ENCODE peak calls at places on chromosomes 4 and X, in five cellular contexts. One of them, this sample, is unnamed.

GRCh38 chrX:153974003-153974725 is 1.6 kb downstream of the TMEM187 start:
- DNase-seq in coronary artery: no peak
- DNase-seq in right lobe of liver: no peak
- DNase-seq in suprapubic skin: no peak
- DNase-seq in A673: no peak
- DNase-seq in this sample: peak; percentile 84

GRCh38 chr4:158169931-158170690 is 2.7 kb downstream of the GASK1B start:
- DNase-seq in coronary artery: no peak
- DNase-seq in right lobe of liver: no peak
- DNase-seq in suprapubic skin: no peak
- DNase-seq in A673: peak; percentile 69
- DNase-seq in this sample: no peak

GRCh38 chrX:38754102-38754790 is 47.0 kb upstream of the MID1IP1 start:
- DNase-seq in coronary artery: no peak
- DNase-seq in right lobe of liver: no peak
- DNase-seq in suprapubic skin: no peak
- DNase-seq in A673: peak; percentile 44
- DNase-seq in this sample: peak; percentile 16

GRCh38 chr4:24477919-24478318 is 106.4 kb downstream of the DHX15 start:
- DNase-seq in coronary artery: no peak
- DNase-seq in right lobe of liver: no peak
- DNase-seq in suprapubic skin: no peak
- DNase-seq in A673: peak; percentile 68
- DNase-seq in this sample: no peak

GRCh38 chr4:156941940-156942548 is 29.6 kb downstream of the PDGFC start:
- DNase-seq in coronary artery: peak; percentile 81
- DNase-seq in right lobe of liver: no peak
- DNase-seq in suprapubic skin: no peak
- DNase-seq in A673: no peak
- DNase-seq in this sample: no peak

GRCh38 chr4:26290276-26290675 is 30.5 kb upstream of the RBPJ start:
- DNase-seq in coronary artery: no peak
- DNase-seq in right lobe of liver: no peak
- DNase-seq in suprapubic skin: no peak
- DNase-seq in A673: no peak
- DNase-seq in this sample: no peak

GRCh38 chr4:57187241-57187640 is 77.1 kb upstream of the IGFBP7 start:
- DNase-seq in coronary artery: no peak
- DNase-seq in right lobe of liver: no peak
- DNase-seq in suprapubic skin: no peak
- DNase-seq in A673: no peak
- DNase-seq in this sample: no peak

GRCh38 chr4:38957947-38958346 is 74.3 kb downstream of the TMEM156 start:
- DNase-seq in coronary artery: no peak
- DNase-seq in right lobe of liver: no peak
- DNase-seq in suprapubic skin: no peak
- DNase-seq in A673: no peak
- DNase-seq in this sample: no peak

GRCh38 chr4:156191382-156191781 is 237.7 kb upstream of the CTSO start:
- DNase-seq in coronary artery: no peak
- DNase-seq in right lobe of liver: no peak
- DNase-seq in suprapubic skin: no peak
- DNase-seq in A673: no peak
- DNase-seq in this sample: no peak

GRCh38 chr4:113116414-113117345 is 67.2 kb downstream of the ANK2 start:
- DNase-seq in coronary artery: no peak
- DNase-seq in right lobe of liver: no peak
- DNase-seq in suprapubic skin: no peak
- DNase-seq in A673: no peak
- DNase-seq in this sample: no peak

GRCh38 chr4:54149323-54149722 is 49.4 kb downstream of the GSX2 start:
- DNase-seq in coronary artery: no peak
- DNase-seq in right lobe of liver: no peak
- DNase-seq in suprapubic skin: no peak
- DNase-seq in A673: no peak
- DNase-seq in this sample: no peak

GRCh38 chr4:122966201-122966600 is 43.8 kb upstream of the NUDT6 start:
- DNase-seq in coronary artery: no peak
- DNase-seq in right lobe of liver: no peak
- DNase-seq in suprapubic skin: no peak
- DNase-seq in A673: no peak
- DNase-seq in this sample: no peak

GRCh38 chr4:125359363-125359762 is 44.6 kb downstream of the FAT4 start:
- DNase-seq in coronary artery: no peak
- DNase-seq in right lobe of liver: no peak
- DNase-seq in suprapubic skin: no peak
- DNase-seq in A673: no peak
- DNase-seq in this sample: no peak

GRCh38 chr4:176065365-176066249 is at the start of gene WDR17:
- DNase-seq in coronary artery: peak; percentile 89
- DNase-seq in right lobe of liver: peak; percentile 68
- DNase-seq in suprapubic skin: peak; percentile 86
- DNase-seq in A673: peak; percentile 94
- DNase-seq in this sample: peak; percentile 96

GRCh38 chrX:42175843-42176242 is 252.5 kb upstream of the CASK start:
- DNase-seq in coronary artery: no peak
- DNase-seq in right lobe of liver: no peak
- DNase-seq in suprapubic skin: no peak
- DNase-seq in A673: no peak
- DNase-seq in this sample: no peak

GRCh38 chr4:186727149-186727976 is 3.7 kb upstream of the FAT1 start:
- DNase-seq in coronary artery: no peak
- DNase-seq in right lobe of liver: no peak
- DNase-seq in suprapubic skin: no peak
- DNase-seq in A673: no peak
- DNase-seq in this sample: no peak

GRCh38 chrX:46791927-46792825 is 33.3 kb upstream of the SLC9A7 start:
- DNase-seq in coronary artery: no peak
- DNase-seq in right lobe of liver: no peak
- DNase-seq in suprapubic skin: no peak
- DNase-seq in A673: peak; percentile 82
- DNase-seq in this sample: peak; percentile 78

GRCh38 chr4:186904104-186904503 is 180.4 kb upstream of the FAT1 start:
- DNase-seq in coronary artery: no peak
- DNase-seq in right lobe of liver: no peak
- DNase-seq in suprapubic skin: no peak
- DNase-seq in A673: peak; percentile 64
- DNase-seq in this sample: no peak

GRCh38 chr4:11355224-11355623 is 73.5 kb downstream of the HS3ST1 start:
- DNase-seq in coronary artery: no peak
- DNase-seq in right lobe of liver: no peak
- DNase-seq in suprapubic skin: no peak
- DNase-seq in A673: no peak
- DNase-seq in this sample: no peak

GRCh38 chr4:158229768-158230167 is 19.5 kb downstream of the TMEM144 start:
- DNase-seq in coronary artery: no peak
- DNase-seq in right lobe of liver: no peak
- DNase-seq in suprapubic skin: no peak
- DNase-seq in A673: no peak
- DNase-seq in this sample: no peak

DNA sequence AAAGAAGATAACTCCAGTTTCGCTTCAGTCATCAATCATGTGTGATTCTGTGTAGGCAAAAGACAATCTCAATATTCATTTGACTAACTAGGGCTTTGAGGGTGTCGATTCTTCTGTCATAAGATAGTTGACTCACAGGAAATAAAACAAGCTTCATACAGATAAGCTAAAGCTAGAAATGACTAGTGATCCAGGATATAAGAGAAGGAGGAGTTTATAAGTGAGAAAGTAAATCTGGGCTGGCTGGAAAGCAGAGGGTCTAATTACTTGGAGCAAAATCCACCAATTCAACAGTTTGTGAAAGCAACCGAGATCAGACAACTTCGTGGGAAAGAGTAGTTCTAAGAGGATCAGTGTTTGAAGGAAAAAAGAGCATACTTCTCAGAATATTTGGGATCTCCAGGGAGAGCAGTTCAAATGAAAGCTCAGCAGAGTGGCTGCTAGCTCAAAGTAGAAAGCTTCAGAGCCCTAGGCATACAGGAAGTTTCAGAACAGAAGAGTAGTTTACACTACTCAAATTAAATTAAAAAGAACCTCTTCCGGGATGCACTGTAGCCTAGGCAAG is 429.3 kb downstream of the INPP4B start:
- DNase-seq in coronary artery: no peak
- DNase-seq in right lobe of liver: no peak
- DNase-seq in suprapubic skin: no peak
- DNase-seq in A673: peak; percentile 55
- DNase-seq in this sample: no peak
- H3K4me3 ChIP-seq in coronary artery: no peak overlapping the region
- H3K4me3 ChIP-seq in right lobe of liver: no peak overlapping the region
- H3K4me3 ChIP-seq in suprapubic skin: no peak overlapping the region
- H3K4me3 ChIP-seq in A673: no peak overlapping the region
- H3K4me3 ChIP-seq in this sample: no peak overlapping the region

GRCh38 chr4:153427363-153428071 is 38.6 kb upstream of the TMEM131L start:
- DNase-seq in coronary artery: no peak
- DNase-seq in right lobe of liver: no peak
- DNase-seq in suprapubic skin: no peak
- DNase-seq in A673: no peak
- DNase-seq in this sample: no peak

GRCh38 chr4:153428816-153429592 is 37.2 kb upstream of the TMEM131L start:
- DNase-seq in coronary artery: no peak
- DNase-seq in right lobe of liver: no peak
- DNase-seq in suprapubic skin: no peak
- DNase-seq in A673: no peak
- DNase-seq in this sample: no peak

GRCh38 chr4:153434190-153434589 is 32.0 kb upstream of the TMEM131L start:
- DNase-seq in coronary artery: no peak
- DNase-seq in right lobe of liver: no peak
- DNase-seq in suprapubic skin: no peak
- DNase-seq in A673: no peak
- DNase-seq in this sample: no peak

GRCh38 chr4:153433753-153434105 is 32.4 kb upstream of the TMEM131L start:
- DNase-seq in coronary artery: no peak
- DNase-seq in right lobe of liver: no peak
- DNase-seq in suprapubic skin: no peak
- DNase-seq in A673: no peak
- DNase-seq in this sample: no peak

DNA sequence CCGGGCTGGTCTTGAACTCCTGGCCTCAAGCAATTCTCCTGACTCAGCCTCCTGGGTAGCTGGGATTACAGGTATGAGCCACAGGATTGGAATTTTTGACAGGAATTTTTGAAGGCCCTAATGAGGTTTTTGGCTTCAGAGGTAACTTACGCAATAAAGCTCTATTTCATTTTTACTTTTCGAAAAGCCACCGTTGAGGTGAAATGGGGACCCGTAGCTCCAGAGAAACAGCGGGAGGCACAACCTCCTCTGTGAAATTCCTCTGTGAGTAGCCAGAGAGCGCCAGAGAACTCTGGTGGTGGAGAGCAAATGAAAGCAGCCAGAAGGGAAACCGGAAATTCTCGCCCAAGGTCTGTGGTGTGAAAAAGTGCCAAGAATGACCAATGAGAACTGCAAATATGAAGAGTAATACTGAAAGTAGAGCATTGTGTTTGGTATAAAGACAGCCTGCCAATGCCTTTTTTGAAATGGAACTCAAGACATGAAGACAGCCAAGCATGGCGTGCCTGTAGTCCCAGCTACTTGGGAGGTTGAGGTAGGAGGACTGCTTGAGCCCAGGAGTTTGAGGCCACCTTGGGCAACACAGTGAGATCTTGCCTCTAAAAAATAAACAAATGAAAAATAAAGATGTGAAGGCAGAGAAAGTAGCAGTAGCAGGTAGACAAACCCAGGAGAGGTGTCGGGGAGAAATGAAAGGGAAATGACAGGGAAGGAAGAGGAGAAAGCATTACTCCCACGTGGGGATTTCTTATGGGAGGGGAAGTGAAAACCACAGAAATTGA is 33.0 kb upstream of the TMEM131L start:
- DNase-seq in coronary artery: no peak
- DNase-seq in right lobe of liver: peak; percentile 87
- DNase-seq in suprapubic skin: no peak
- DNase-seq in A673: peak; percentile 81
- DNase-seq in this sample: peak; percentile 56
- TF ChIP-seq CTCF in coronary artery: peak; percentile 29
- TF ChIP-seq CTCF in right lobe of liver: peak; percentile 81
- TF ChIP-seq CTCF in suprapubic skin: peak; percentile 55
- TF ChIP-seq CTCF in A673: peak; percentile 76
- TF ChIP-seq CTCF in this sample: peak; percentile 35

DNA sequence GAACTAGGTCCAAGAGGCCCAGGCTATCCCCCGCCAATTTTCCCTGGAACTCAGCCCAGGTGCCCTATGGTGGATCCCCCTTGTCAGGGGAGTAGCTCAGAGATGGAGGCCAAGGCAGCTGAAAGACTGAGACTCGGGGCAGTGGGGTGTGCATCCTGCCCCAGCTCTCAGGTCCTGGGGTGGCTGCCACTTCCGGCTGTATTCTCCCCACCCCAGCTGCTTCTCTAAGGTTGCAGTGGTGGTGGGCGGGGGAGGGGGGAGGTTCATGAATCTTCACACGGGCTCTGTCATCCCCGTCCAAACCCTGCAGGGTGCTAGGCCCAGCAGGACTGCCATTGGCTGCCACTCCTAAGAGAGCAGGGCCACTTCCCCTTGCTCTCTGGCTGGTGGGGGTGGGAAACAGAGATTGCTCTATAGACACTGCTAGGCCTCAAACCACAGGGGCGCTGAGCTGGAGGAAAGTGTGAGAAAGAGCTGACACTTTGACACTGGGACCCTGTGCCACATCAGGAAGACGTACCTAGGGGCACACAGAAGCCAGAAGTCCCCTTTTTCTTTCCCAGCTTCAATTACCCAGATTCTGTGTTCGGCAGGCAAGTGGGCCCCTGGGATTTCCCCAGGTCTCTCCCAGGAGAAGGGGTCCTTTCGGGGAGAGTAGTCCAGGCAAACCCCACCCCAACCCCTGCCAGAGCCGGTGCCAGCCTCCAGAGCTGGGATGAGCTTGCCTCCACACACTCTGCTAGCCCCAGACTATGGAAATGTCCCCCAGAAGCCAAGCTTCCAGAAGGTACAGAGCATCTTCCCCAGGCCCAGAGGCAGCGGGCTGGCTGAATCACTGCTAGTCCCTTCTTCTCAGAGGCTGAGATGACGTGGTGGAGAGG is 1.6 kb downstream of the SASH3 start:
- DNase-seq in coronary artery: no peak
- DNase-seq in right lobe of liver: no peak
- DNase-seq in suprapubic skin: no peak
- DNase-seq in A673: no peak
- DNase-seq in this sample: no peak
- H3K4me3 ChIP-seq in coronary artery: peak overlapping the region; percentile 42
- H3K4me3 ChIP-seq in right lobe of liver: peak overlapping the region; percentile 14
- H3K4me3 ChIP-seq in suprapubic skin: peak overlapping the region; percentile 26
- H3K4me3 ChIP-seq in A673: no peak overlapping the region
- H3K4me3 ChIP-seq in this sample: no peak overlapping the region

GRCh38 chr4:111048316-111048715 is 425.4 kb upstream of the PITX2 start:
- DNase-seq in coronary artery: no peak
- DNase-seq in right lobe of liver: no peak
- DNase-seq in suprapubic skin: no peak
- DNase-seq in A673: no peak
- DNase-seq in this sample: no peak

GRCh38 chr4:111046811-111047210 is 423.9 kb upstream of the PITX2 start:
- DNase-seq in coronary artery: no peak
- DNase-seq in right lobe of liver: no peak
- DNase-seq in suprapubic skin: no peak
- DNase-seq in A673: no peak
- DNase-seq in this sample: no peak

GRCh38 chr4:111043286-111043685 is 420.4 kb upstream of the PITX2 start:
- DNase-seq in coronary artery: no peak
- DNase-seq in right lobe of liver: no peak
- DNase-seq in suprapubic skin: no peak
- DNase-seq in A673: no peak
- DNase-seq in this sample: no peak

GRCh38 chr4:111040904-111041303 is 418.0 kb upstream of the PITX2 start:
- DNase-seq in coronary artery: no peak
- DNase-seq in right lobe of liver: no peak
- DNase-seq in suprapubic skin: no peak
- DNase-seq in A673: no peak
- DNase-seq in this sample: no peak

GRCh38 chr4:111045992-111046391 is 423.1 kb upstream of the PITX2 start:
- DNase-seq in coronary artery: no peak
- DNase-seq in right lobe of liver: no peak
- DNase-seq in suprapubic skin: no peak
- DNase-seq in A673: no peak
- DNase-seq in this sample: no peak
- TF ChIP-seq CTCF in coronary artery: no peak
- TF ChIP-seq CTCF in right lobe of liver: peak; percentile 8
- TF ChIP-seq CTCF in suprapubic skin: no peak
- TF ChIP-seq CTCF in A673: peak; percentile 26
- TF ChIP-seq CTCF in this sample: no peak